ENCODE peak calls at places on chromosome 14, in eight cellular contexts. One of them, this sample, is unnamed. For H3K36me3, the result is how much of the 10 kb centered on the place peaks cover.

GRCh38 chr14:92702441-92702918 is 45.9 kb downstream of the LGMN start:
- DNase-seq in tibial nerve: no peak
- DNase-seq in uterus: no peak
- DNase-seq in HCT116: no peak
- DNase-seq in body of pancreas: peak
- DNase-seq in psoas muscle: peak
- DNase-seq in GM23248: no peak
- DNase-seq in thyroid gland: peak
- DNase-seq in this sample: no peak

GRCh38 chr14:71629765-71630502 is 302.3 kb upstream of the RGS6 start:
- DNase-seq in HCT116: no peak
- DNase-seq in body of pancreas: no peak
- DNase-seq in psoas muscle: no peak
- DNase-seq in tibial nerve: no peak
- DNase-seq in GM23248: peak
- DNase-seq in uterus: no peak
- DNase-seq in thyroid gland: no peak
- DNase-seq in this sample: no peak

GRCh38 chr14:30020271-30020670 is 92.6 kb upstream of the PRKD1 start:
- DNase-seq in psoas muscle: no peak
- DNase-seq in uterus: no peak
- DNase-seq in body of pancreas: no peak
- DNase-seq in tibial nerve: no peak
- DNase-seq in GM23248: no peak
- DNase-seq in thyroid gland: no peak
- DNase-seq in HCT116: no peak
- DNase-seq in this sample: no peak

GRCh38 chr14:72000907-72001306 is 68.7 kb downstream of the RGS6 start:
- DNase-seq in thyroid gland: peak
- DNase-seq in body of pancreas: no peak
- DNase-seq in psoas muscle: peak
- DNase-seq in uterus: no peak
- DNase-seq in tibial nerve: peak
- DNase-seq in GM23248: no peak
- DNase-seq in HCT116: no peak
- DNase-seq in this sample: peak

GRCh38 chr14:89429206-89430091 is 12.4 kb upstream of the FOXN3 start:
- DNase-seq in tibial nerve: no peak
- DNase-seq in body of pancreas: no peak
- DNase-seq in thyroid gland: peak
- DNase-seq in psoas muscle: no peak
- DNase-seq in GM23248: peak
- DNase-seq in HCT116: no peak
- DNase-seq in uterus: no peak
- DNase-seq in this sample: no peak

GRCh38 chr14:34912182-34912581 is 37.0 kb upstream of the BAZ1A start:
- DNase-seq in thyroid gland: no peak
- DNase-seq in tibial nerve: no peak
- DNase-seq in uterus: no peak
- DNase-seq in HCT116: no peak
- DNase-seq in psoas muscle: no peak
- DNase-seq in GM23248: no peak
- DNase-seq in body of pancreas: no peak
- DNase-seq in this sample: no peak

GRCh38 chr14:94163806-94164205 is 10.3 kb upstream of the PPP4R4 start:
- DNase-seq in HCT116: no peak
- DNase-seq in thyroid gland: no peak
- DNase-seq in uterus: no peak
- DNase-seq in GM23248: no peak
- DNase-seq in body of pancreas: no peak
- DNase-seq in tibial nerve: no peak
- DNase-seq in psoas muscle: no peak
- DNase-seq in this sample: no peak

GRCh38 chr14:97329701-97330100 is 532.5 kb downstream of the VRK1 start:
- DNase-seq in psoas muscle: no peak
- DNase-seq in uterus: no peak
- DNase-seq in HCT116: no peak
- DNase-seq in tibial nerve: no peak
- DNase-seq in GM23248: no peak
- DNase-seq in thyroid gland: no peak
- DNase-seq in body of pancreas: no peak
- DNase-seq in this sample: no peak

GRCh38 chr14:42222924-42223471 is 616.3 kb downstream of the LRFN5 start:
- DNase-seq in body of pancreas: no peak
- DNase-seq in HCT116: no peak
- DNase-seq in GM23248: peak
- DNase-seq in tibial nerve: no peak
- DNase-seq in uterus: no peak
- DNase-seq in thyroid gland: peak
- DNase-seq in psoas muscle: no peak
- DNase-seq in this sample: no peak

GRCh38 chr14:64682173-64682710 is 22.0 kb upstream of the PLEKHG3 start:
- DNase-seq in tibial nerve: peak
- DNase-seq in uterus: peak
- DNase-seq in GM23248: peak
- DNase-seq in psoas muscle: peak
- DNase-seq in body of pancreas: peak
- DNase-seq in HCT116: no peak
- DNase-seq in thyroid gland: peak
- DNase-seq in this sample: peak

GRCh38 chr14:74299061-74299545 is 3.6 kb downstream of the ABCD4 start:
- DNase-seq in tibial nerve: no peak
- DNase-seq in HCT116: peak
- DNase-seq in body of pancreas: peak
- DNase-seq in uterus: peak
- DNase-seq in GM23248: peak
- DNase-seq in psoas muscle: no peak
- DNase-seq in thyroid gland: no peak
- DNase-seq in this sample: no peak

GRCh38 chr14:95478818-95479217 is 37.6 kb downstream of the SYNE3 start:
- DNase-seq in HCT116: no peak
- DNase-seq in uterus: no peak
- DNase-seq in tibial nerve: no peak
- DNase-seq in psoas muscle: no peak
- DNase-seq in GM23248: no peak
- DNase-seq in body of pancreas: no peak
- DNase-seq in thyroid gland: no peak
- DNase-seq in this sample: no peak

GRCh38 chr14:95481391-95482022 is 34.9 kb downstream of the SYNE3 start:
- DNase-seq in thyroid gland: no peak
- DNase-seq in body of pancreas: no peak
- DNase-seq in HCT116: no peak
- DNase-seq in GM23248: no peak
- DNase-seq in uterus: no peak
- DNase-seq in tibial nerve: no peak
- DNase-seq in psoas muscle: peak
- DNase-seq in this sample: no peak

GRCh38 chr14:95480887-95481226 is 35.6 kb downstream of the SYNE3 start:
- DNase-seq in psoas muscle: no peak
- DNase-seq in GM23248: no peak
- DNase-seq in tibial nerve: no peak
- DNase-seq in body of pancreas: no peak
- DNase-seq in uterus: no peak
- DNase-seq in HCT116: no peak
- DNase-seq in thyroid gland: no peak
- DNase-seq in this sample: no peak

GRCh38 chr14:95479494-95479893 is 37.0 kb downstream of the SYNE3 start:
- DNase-seq in tibial nerve: no peak
- DNase-seq in HCT116: no peak
- DNase-seq in psoas muscle: no peak
- DNase-seq in thyroid gland: no peak
- DNase-seq in GM23248: no peak
- DNase-seq in uterus: no peak
- DNase-seq in body of pancreas: no peak
- DNase-seq in this sample: no peak

GRCh38 chr14:95480109-95480886 is 36.2 kb downstream of the SYNE3 start:
- DNase-seq in GM23248: peak
- DNase-seq in thyroid gland: peak
- DNase-seq in tibial nerve: peak
- DNase-seq in body of pancreas: peak
- DNase-seq in uterus: peak
- DNase-seq in psoas muscle: peak
- DNase-seq in HCT116: no peak
- DNase-seq in this sample: peak
- H3K27ac ChIP-seq in GM23248: peak
- H3K27ac ChIP-seq in thyroid gland: peak
- H3K27ac ChIP-seq in tibial nerve: peak
- H3K27ac ChIP-seq in body of pancreas: no peak
- H3K27ac ChIP-seq in uterus: peak
- H3K27ac ChIP-seq in psoas muscle: peak
- H3K27ac ChIP-seq in HCT116: no peak
- H3K27ac ChIP-seq in this sample: peak

GRCh38 chr14:81205639-81206038 is 15.1 kb downstream of the GTF2A1 start:
- DNase-seq in uterus: no peak
- DNase-seq in GM23248: no peak
- DNase-seq in body of pancreas: no peak
- DNase-seq in tibial nerve: no peak
- DNase-seq in thyroid gland: no peak
- DNase-seq in psoas muscle: no peak
- DNase-seq in HCT116: no peak
- DNase-seq in this sample: no peak

GRCh38 chr14:81198651-81199050 is 22.1 kb downstream of the GTF2A1 start:
- DNase-seq in tibial nerve: no peak
- DNase-seq in thyroid gland: no peak
- DNase-seq in GM23248: no peak
- DNase-seq in HCT116: no peak
- DNase-seq in body of pancreas: no peak
- DNase-seq in psoas muscle: no peak
- DNase-seq in uterus: no peak
- DNase-seq in this sample: no peak

GRCh38 chr14:81193924-81194633 is 26.7 kb downstream of the GTF2A1 start:
- DNase-seq in body of pancreas: no peak
- DNase-seq in thyroid gland: no peak
- DNase-seq in uterus: no peak
- DNase-seq in psoas muscle: no peak
- DNase-seq in GM23248: no peak
- DNase-seq in HCT116: no peak
- DNase-seq in tibial nerve: no peak
- DNase-seq in this sample: no peak

GRCh38 chr14:81199084-81199483 is 21.7 kb downstream of the GTF2A1 start:
- DNase-seq in GM23248: no peak
- DNase-seq in uterus: no peak
- DNase-seq in HCT116: no peak
- DNase-seq in psoas muscle: no peak
- DNase-seq in body of pancreas: no peak
- DNase-seq in thyroid gland: no peak
- DNase-seq in tibial nerve: no peak
- DNase-seq in this sample: no peak

DNA sequence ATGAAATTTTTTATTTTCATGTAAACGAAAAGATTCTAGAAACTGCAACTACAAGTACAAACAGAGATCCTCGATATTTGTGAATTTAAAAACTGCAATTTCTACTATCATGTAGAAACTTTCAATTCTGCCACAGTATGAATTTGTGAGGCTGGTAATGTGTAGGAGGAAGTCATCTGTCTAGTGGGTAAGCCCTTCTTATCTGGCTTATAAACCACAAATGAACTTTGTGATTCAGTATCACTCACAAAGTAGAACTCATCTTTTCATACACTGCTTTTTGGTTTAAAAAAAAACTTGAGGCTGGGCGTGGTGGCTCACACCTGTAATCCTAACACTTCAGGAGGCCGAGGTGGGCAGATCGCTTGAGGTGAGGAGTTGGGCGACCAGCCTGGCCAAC is 20.7 kb downstream of the GTF2A1 start:
- DNase-seq in body of pancreas: no peak
- DNase-seq in psoas muscle: no peak
- DNase-seq in uterus: no peak
- DNase-seq in thyroid gland: no peak
- DNase-seq in HCT116: no peak
- DNase-seq in GM23248: no peak
- DNase-seq in tibial nerve: no peak
- DNase-seq in this sample: no peak
- H3K36me3 ChIP-seq in body of pancreas: under half
- H3K36me3 ChIP-seq in psoas muscle: half or more
- H3K36me3 ChIP-seq in uterus: under half
- H3K36me3 ChIP-seq in thyroid gland: under half
- H3K36me3 ChIP-seq in HCT116: under half
- H3K36me3 ChIP-seq in GM23248: half or more
- H3K36me3 ChIP-seq in tibial nerve: half or more
- H3K36me3 ChIP-seq in this sample: half or more

GRCh38 chr14:103544627-103545218 is 15.7 kb downstream of the TRMT61A start:
- DNase-seq in body of pancreas: no peak
- DNase-seq in HCT116: no peak
- DNase-seq in psoas muscle: no peak
- DNase-seq in uterus: no peak
- DNase-seq in GM23248: no peak
- DNase-seq in tibial nerve: no peak
- DNase-seq in thyroid gland: no peak
- DNase-seq in this sample: no peak

GRCh38 chr14:103543721-103544626 is 15.0 kb downstream of the TRMT61A start:
- DNase-seq in thyroid gland: no peak
- DNase-seq in body of pancreas: no peak
- DNase-seq in uterus: no peak
- DNase-seq in GM23248: peak
- DNase-seq in tibial nerve: no peak
- DNase-seq in HCT116: no peak
- DNase-seq in psoas muscle: peak
- DNase-seq in this sample: peak

GRCh38 chr14:103542545-103543088 is 13.6 kb downstream of the TRMT61A start:
- DNase-seq in body of pancreas: no peak
- DNase-seq in psoas muscle: peak
- DNase-seq in uterus: no peak
- DNase-seq in GM23248: peak
- DNase-seq in tibial nerve: no peak
- DNase-seq in thyroid gland: peak
- DNase-seq in HCT116: no peak
- DNase-seq in this sample: peak

GRCh38 chr14:103541944-103542544 is 13.0 kb downstream of the TRMT61A start:
- DNase-seq in psoas muscle: peak
- DNase-seq in body of pancreas: no peak
- DNase-seq in thyroid gland: no peak
- DNase-seq in uterus: no peak
- DNase-seq in GM23248: no peak
- DNase-seq in tibial nerve: no peak
- DNase-seq in HCT116: no peak
- DNase-seq in this sample: no peak

DNA sequence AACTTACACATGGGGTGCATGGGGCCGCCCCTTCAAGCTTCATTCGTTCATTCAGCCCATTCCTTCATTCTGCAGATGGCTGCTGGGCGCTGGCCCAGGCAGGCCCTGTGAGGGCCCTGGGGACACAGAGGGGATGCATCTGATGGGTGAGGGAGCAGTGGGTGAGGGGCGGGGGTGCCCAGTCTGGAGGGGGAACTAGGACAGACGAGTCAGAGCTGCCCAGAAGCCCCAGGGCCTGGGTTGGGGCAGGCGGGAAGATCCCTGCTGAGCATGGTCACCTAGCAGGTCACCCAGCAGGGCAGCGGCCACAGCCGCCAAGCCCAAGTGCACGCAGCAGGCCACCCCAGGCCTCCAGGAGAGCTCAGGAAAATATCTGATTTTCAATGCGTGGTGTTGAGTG is 14.1 kb downstream of the TRMT61A start:
- DNase-seq in psoas muscle: peak
- DNase-seq in HCT116: no peak
- DNase-seq in GM23248: no peak
- DNase-seq in thyroid gland: no peak
- DNase-seq in uterus: no peak
- DNase-seq in tibial nerve: no peak
- DNase-seq in body of pancreas: no peak
- DNase-seq in this sample: no peak
- H3K4me3 ChIP-seq in psoas muscle: no peak
- H3K4me3 ChIP-seq in HCT116: no peak
- H3K4me3 ChIP-seq in GM23248: no peak
- H3K4me3 ChIP-seq in thyroid gland: no peak
- H3K4me3 ChIP-seq in uterus: no peak
- H3K4me3 ChIP-seq in tibial nerve: no peak
- H3K4me3 ChIP-seq in body of pancreas: no peak
- H3K4me3 ChIP-seq in this sample: no peak

GRCh38 chr14:95300002-95300696 is 19.6 kb downstream of the CLMN start:
- DNase-seq in body of pancreas: no peak
- DNase-seq in tibial nerve: no peak
- DNase-seq in psoas muscle: no peak
- DNase-seq in thyroid gland: peak
- DNase-seq in HCT116: no peak
- DNase-seq in GM23248: no peak
- DNase-seq in uterus: no peak
- DNase-seq in this sample: no peak
- H3K27ac ChIP-seq in body of pancreas: peak
- H3K27ac ChIP-seq in tibial nerve: no peak
- H3K27ac ChIP-seq in psoas muscle: no peak
- H3K27ac ChIP-seq in thyroid gland: no peak
- H3K27ac ChIP-seq in HCT116: no peak
- H3K27ac ChIP-seq in GM23248: no peak
- H3K27ac ChIP-seq in uterus: no peak
- H3K27ac ChIP-seq in this sample: peak